ENCODE peak calls at places on chromosome 3, in six cellular contexts. S, J, R, C, I and B are unnamed samples.
A peak's percentile ranks its signal among the peaks of the same experiment; 100 is the strongest.

GRCh38 chr3:165491487-165491886 is 295.3 kb upstream of the SLITRK3 start:
- DNase-seq in S (no peak), J (no peak), R (no peak), C (no peak), I (no peak), B (no peak)

GRCh38 chr3:136750922-136751258 is 1.3 kb downstream of the STAG1 start:
- DNase-seq in S (no peak), J (no peak), R (no peak), C (no peak), I (no peak), B (no peak)

GRCh38 chr3:186534113-186534669 is 10.0 kb downstream of the CRYGS start:
- DNase-seq in S (no peak), J (no peak), R (no peak), C (no peak), I (peak; percentile 95), B (no peak)

GRCh38 chr3:46897031-46897430 is 19.5 kb downstream of the PTH1R start:
- DNase-seq in S (no peak), J (no peak), R (no peak), C (no peak), I (no peak), B (no peak)

GRCh38 chr3:22245122-22245521 is 494.1 kb upstream of the ZNF385D start:
- DNase-seq in S (no peak), J (no peak), R (peak; percentile 8), C (no peak), I (no peak), B (peak; percentile 64)

GRCh38 chr3:16101295-16102186 is 72.9 kb upstream of the GALNT15 start:
- DNase-seq in S (peak; percentile 1), J (no peak), R (peak; percentile 79), C (no peak), I (no peak), B (no peak)

GRCh38 chr3:16181361-16181760 is 6.9 kb downstream of the GALNT15 start:
- DNase-seq in S (no peak), J (peak; percentile 51), R (no peak), C (peak; percentile 29), I (no peak), B (peak; percentile 72)

GRCh38 chr3:13706886-13707285 is 158.0 kb downstream of the FBLN2 start:
- DNase-seq in S (no peak), J (no peak), R (no peak), C (no peak), I (no peak), B (no peak)

GRCh38 chr3:41137686-41138111 is 61.6 kb upstream of the CTNNB1 start:
- DNase-seq in S (no peak), J (no peak), R (no peak), C (no peak), I (no peak), B (no peak)

GRCh38 chr3:152026033-152026556 is 152.7 kb downstream of the SUCNR1 start:
- DNase-seq in S (no peak), J (no peak), R (peak; percentile 87), C (no peak), I (no peak), B (no peak)

GRCh38 chr3:104606812-104607211 is 759.9 kb upstream of the ALCAM start:
- DNase-seq in S (no peak), J (no peak), R (no peak), C (peak; percentile 34), I (no peak), B (no peak)

GRCh38 chr3:188792788-188793187 is 379.0 kb upstream of the TPRG1 start:
- DNase-seq in S (no peak), J (no peak), R (no peak), C (no peak), I (no peak), B (no peak)

GRCh38 chr3:12107071-12107713 is 51.5 kb downstream of the TIMP4 start:
- DNase-seq in S (no peak), J (no peak), R (no peak), C (no peak), I (no peak), B (no peak)

GRCh38 chr3:67593761-67594234 is 60.6 kb downstream of the SUCLG2 start:
- DNase-seq in S (peak; percentile 13), J (no peak), R (peak; percentile 75), C (no peak), I (no peak), B (no peak)

GRCh38 chr3:48119495-48120193 is 68.6 kb downstream of the CDC25A start:
- DNase-seq in S (no peak), J (peak; percentile 88), R (no peak), C (peak; percentile 26), I (no peak), B (peak; percentile 59)

GRCh38 chr3:127015282-127016042 is 32.5 kb downstream of the PLXNA1 start:
- DNase-seq in S (no peak), J (no peak), R (peak; percentile 23), C (no peak), I (peak; percentile 44), B (no peak)

GRCh38 chr3:99842826-99843589 is 25.3 kb downstream of the CMSS1 start:
- DNase-seq in S (no peak), J (no peak), R (peak; percentile 53), C (no peak), I (no peak), B (no peak)

GRCh38 chr3:171415070-171415469 is 45.1 kb downstream of the TNIK start:
- DNase-seq in S (no peak), J (no peak), R (no peak), C (no peak), I (no peak), B (no peak)

DNA sequence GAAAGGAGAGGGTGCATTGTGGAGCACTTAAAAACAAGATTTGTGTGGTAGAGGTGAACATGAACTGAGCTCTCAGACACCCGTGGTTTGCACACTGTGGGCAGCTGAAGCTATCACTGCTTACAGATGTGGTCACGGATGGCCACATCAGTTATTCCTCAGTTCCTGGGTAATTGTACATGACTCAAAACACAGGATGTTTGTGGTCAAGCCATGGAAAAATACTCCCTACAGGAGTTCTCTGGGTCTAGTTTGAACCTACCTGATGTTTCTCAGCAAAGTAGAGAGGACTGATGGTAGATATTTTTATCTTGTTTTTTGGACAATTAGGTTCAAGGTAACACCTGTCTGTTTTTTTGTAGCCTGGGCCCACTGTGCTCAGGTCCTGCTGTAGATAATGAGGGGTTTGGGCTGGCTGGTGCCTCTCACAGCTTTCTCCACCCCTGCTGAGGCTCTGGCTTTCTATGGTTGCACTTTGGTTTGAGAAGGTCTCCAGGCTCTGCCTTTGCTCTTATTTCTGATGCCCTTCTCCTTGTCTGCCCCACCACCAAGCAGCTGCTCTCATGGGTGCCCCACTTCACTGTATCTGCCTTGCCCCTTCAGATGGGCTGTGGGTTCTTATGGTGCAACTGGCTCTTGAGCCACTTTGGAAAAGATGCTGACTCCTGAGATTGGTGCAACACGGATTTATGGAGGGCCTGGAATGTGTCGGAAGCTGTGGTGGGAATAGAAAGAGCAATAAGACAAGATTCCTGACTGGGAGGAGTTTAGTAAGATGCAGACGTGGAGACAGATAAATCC is 40.1 kb downstream of the CDCP1 start:
- DNase-seq in S (no peak), J (no peak), R (no peak), C (no peak), I (no peak), B (no peak)
- H3K27ac ChIP-seq in S (no peak overlapping the region), J (no peak overlapping the region), R (no peak overlapping the region), C (no peak overlapping the region), I (no peak overlapping the region), B (no peak overlapping the region)

GRCh38 chr3:143139786-143140185 is 20.2 kb downstream of the CHST2 start:
- DNase-seq in S (no peak), J (no peak), R (peak; percentile 49), C (no peak), I (no peak), B (no peak)
- TF ChIP-seq EP300 in S (no peak), J (no peak), R (no peak), C (no peak), I (no peak), B (peak; percentile 50)

GRCh38 chr3:140021269-140021668 is 86.3 kb downstream of the CLSTN2 start:
- DNase-seq in S (no peak), J (no peak), R (no peak), C (no peak), I (no peak), B (no peak)

GRCh38 chr3:140022061-140022781 is 87.2 kb downstream of the CLSTN2 start:
- DNase-seq in S (no peak), J (peak; percentile 50), R (no peak), C (no peak), I (no peak), B (no peak)

GRCh38 chr3:140019946-140020345 is 85.0 kb downstream of the CLSTN2 start:
- DNase-seq in S (no peak), J (no peak), R (no peak), C (no peak), I (no peak), B (no peak)

GRCh38 chr3:140018556-140018955 is 83.6 kb downstream of the CLSTN2 start:
- DNase-seq in S (no peak), J (no peak), R (no peak), C (no peak), I (no peak), B (no peak)

DNA sequence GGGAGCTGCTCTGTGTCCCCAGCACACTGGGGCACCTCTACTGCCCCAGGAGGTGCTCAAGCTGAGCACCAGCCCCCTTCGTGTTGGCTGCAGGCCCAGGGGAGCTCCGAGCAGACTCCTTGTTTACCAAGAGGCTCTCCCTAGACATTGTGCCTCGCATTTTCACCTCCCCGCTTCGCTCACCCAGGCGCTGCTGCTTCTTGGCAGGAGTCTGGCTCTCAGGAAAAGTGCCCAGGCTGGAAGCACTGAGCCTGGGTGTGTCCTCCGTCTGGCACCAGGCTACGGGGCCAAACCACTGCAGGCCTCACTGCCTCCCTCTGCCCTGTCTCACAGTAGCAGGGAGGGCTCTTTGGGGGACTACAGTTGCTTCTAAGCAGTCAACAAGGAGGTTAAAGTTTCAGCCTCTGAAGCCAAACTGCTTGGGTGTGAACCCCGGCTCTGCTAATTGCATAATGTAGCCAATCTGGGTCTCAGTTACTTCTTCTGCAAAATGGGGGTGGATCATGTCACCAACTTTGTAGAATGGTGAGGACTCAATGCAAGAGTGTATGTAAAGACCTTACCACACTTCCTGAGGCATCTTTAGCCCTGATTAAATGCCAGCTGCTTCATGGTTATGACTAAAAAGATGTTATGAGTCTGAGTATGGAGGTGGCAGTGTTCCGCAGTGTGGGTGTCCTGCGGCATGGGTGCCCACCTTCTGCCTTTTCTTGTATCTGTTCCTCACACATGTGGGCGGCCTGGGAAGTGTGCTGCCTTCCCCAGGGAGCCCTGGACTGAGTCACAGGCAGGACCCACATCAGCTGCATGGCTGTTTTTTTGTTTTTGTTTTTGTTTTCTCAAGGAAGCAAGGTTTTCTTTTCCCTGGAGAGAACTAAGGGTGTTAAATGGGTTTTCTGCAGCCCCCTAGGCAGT is 88.9 kb downstream of the CLSTN2 start:
- DNase-seq in S (no peak), J (peak; percentile 49), R (no peak), C (peak; percentile 63), I (no peak), B (no peak)
- H3K27ac ChIP-seq in S (no peak overlapping the region), J (no peak overlapping the region), R (no peak overlapping the region), C (no peak overlapping the region), I (no peak overlapping the region), B (no peak overlapping the region)

DNA sequence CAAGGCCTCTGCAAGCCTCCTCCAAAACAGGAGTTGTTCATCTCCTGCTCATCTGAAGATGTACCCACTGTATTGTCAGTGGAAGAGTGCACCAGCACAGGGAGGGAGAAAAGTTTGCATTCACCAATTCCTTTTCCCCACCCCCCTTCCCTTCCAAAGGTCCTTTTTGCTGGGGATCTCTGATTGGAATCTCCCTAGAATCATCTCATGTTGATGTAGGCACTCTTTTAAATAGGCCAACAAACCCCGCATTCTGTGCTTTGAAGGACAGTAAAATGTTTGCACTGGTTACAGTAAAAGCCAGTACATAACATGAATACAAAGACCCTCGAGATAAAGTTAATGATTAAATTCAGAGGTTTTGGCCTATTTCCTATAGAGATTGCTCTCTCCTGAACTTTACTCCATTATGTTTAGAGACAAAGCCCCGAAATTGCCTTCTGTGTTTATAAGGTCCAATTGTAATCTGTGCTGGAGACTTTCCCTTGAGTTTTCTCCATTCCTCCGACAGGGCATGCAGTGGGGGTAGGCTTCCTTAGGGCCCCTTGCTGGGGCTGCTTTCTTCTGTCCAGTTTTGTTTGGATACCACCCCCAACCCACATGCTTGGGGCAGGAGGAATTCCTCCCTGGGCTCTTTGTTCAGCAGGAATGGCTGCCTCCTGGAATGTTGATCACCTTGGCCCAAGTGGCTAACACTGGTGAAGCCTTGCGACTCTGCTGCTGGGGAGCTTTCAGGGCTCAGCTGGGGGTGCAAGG is 22.5 kb downstream of the TRIM71 start:
- DNase-seq in S (no peak), J (no peak), R (no peak), C (no peak), I (no peak), B (no peak)
- TF ChIP-seq EP300 in S (peak; percentile 67), J (no peak), R (no peak), C (no peak), I (no peak), B (no peak)